ENCODE peak calls at places on chromosomes 2 and 18, in nine cellular contexts. One of them, this sample, is unnamed.

GRCh38 chr2:8803658-8804379 is 33.6 kb downstream of the KIDINS220 start:
- DNase-seq in lower lobe of right lung: no peak
- DNase-seq in A673: peak; percentile 52
- DNase-seq in K562: peak; percentile 89
- DNase-seq in HCT116: peak; percentile 91
- DNase-seq in tibial artery: no peak
- DNase-seq in sigmoid colon: no peak
- DNase-seq in mesenchymal stem cell: peak; percentile 89
- DNase-seq in stomach: peak; percentile 62
- DNase-seq in this sample: peak; percentile 77

GRCh38 chr2:198587201-198587600 is 782.8 kb downstream of the PLCL1 start:
- DNase-seq in sigmoid colon: no peak
- DNase-seq in tibial artery: no peak
- DNase-seq in HCT116: no peak
- DNase-seq in mesenchymal stem cell: no peak
- DNase-seq in lower lobe of right lung: no peak
- DNase-seq in A673: no peak
- DNase-seq in K562: no peak
- DNase-seq in stomach: no peak
- DNase-seq in this sample: no peak

GRCh38 chr2:84971799-84972790 is 1.1 kb downstream of the KCMF1 start:
- DNase-seq in mesenchymal stem cell: peak; percentile 44
- DNase-seq in stomach: peak; percentile 57
- DNase-seq in sigmoid colon: peak; percentile 74
- DNase-seq in K562: peak; percentile 59
- DNase-seq in lower lobe of right lung: peak; percentile 75
- DNase-seq in HCT116: no peak
- DNase-seq in tibial artery: peak; percentile 31
- DNase-seq in A673: peak; percentile 69
- DNase-seq in this sample: peak; percentile 64

GRCh38 chr2:239534581-239535412 is 134.0 kb upstream of the HDAC4 start:
- DNase-seq in K562: no peak
- DNase-seq in A673: no peak
- DNase-seq in sigmoid colon: peak; percentile 39
- DNase-seq in tibial artery: no peak
- DNase-seq in mesenchymal stem cell: no peak
- DNase-seq in lower lobe of right lung: no peak
- DNase-seq in HCT116: no peak
- DNase-seq in stomach: no peak
- DNase-seq in this sample: no peak

GRCh38 chr18:3966246-3966984 is 488.7 kb downstream of the DLGAP1 start:
- DNase-seq in HCT116: no peak
- DNase-seq in tibial artery: no peak
- DNase-seq in sigmoid colon: no peak
- DNase-seq in stomach: no peak
- DNase-seq in lower lobe of right lung: no peak
- DNase-seq in A673: no peak
- DNase-seq in K562: no peak
- DNase-seq in mesenchymal stem cell: no peak
- DNase-seq in this sample: no peak

GRCh38 chr18:59268722-59269562 is 4.3 kb downstream of the RAX start:
- DNase-seq in stomach: no peak
- DNase-seq in tibial artery: no peak
- DNase-seq in sigmoid colon: no peak
- DNase-seq in lower lobe of right lung: peak; percentile 62
- DNase-seq in mesenchymal stem cell: peak; percentile 18
- DNase-seq in K562: peak; percentile 27
- DNase-seq in A673: peak; percentile 83
- DNase-seq in HCT116: no peak
- DNase-seq in this sample: peak; percentile 80

GRCh38 chr2:241769819-241770184 is 6.8 kb upstream of the GAL3ST2 start:
- DNase-seq in HCT116: no peak
- DNase-seq in K562: no peak
- DNase-seq in lower lobe of right lung: no peak
- DNase-seq in tibial artery: no peak
- DNase-seq in mesenchymal stem cell: no peak
- DNase-seq in stomach: no peak
- DNase-seq in A673: no peak
- DNase-seq in sigmoid colon: peak; percentile 42
- DNase-seq in this sample: no peak

GRCh38 chr2:237012021-237012420 is 73.7 kb upstream of the COPS8 start:
- DNase-seq in K562: no peak
- DNase-seq in stomach: no peak
- DNase-seq in lower lobe of right lung: no peak
- DNase-seq in mesenchymal stem cell: no peak
- DNase-seq in HCT116: no peak
- DNase-seq in A673: no peak
- DNase-seq in sigmoid colon: no peak
- DNase-seq in tibial artery: no peak
- DNase-seq in this sample: no peak

GRCh38 chr2:139916822-139917221 is 1136.6 kb upstream of the NXPH2 start:
- DNase-seq in K562: no peak
- DNase-seq in HCT116: no peak
- DNase-seq in lower lobe of right lung: no peak
- DNase-seq in mesenchymal stem cell: no peak
- DNase-seq in tibial artery: no peak
- DNase-seq in A673: peak; percentile 65
- DNase-seq in stomach: no peak
- DNase-seq in sigmoid colon: no peak
- DNase-seq in this sample: no peak

GRCh38 chr2:109633284-109633961 is 19.3 kb downstream of the SOWAHC start:
- DNase-seq in sigmoid colon: no peak
- DNase-seq in HCT116: no peak
- DNase-seq in mesenchymal stem cell: no peak
- DNase-seq in tibial artery: no peak
- DNase-seq in K562: no peak
- DNase-seq in A673: no peak
- DNase-seq in lower lobe of right lung: no peak
- DNase-seq in stomach: no peak
- DNase-seq in this sample: no peak

GRCh38 chr2:75162897-75163296 is 36.4 kb downstream of the TACR1 start:
- DNase-seq in stomach: no peak
- DNase-seq in HCT116: no peak
- DNase-seq in tibial artery: no peak
- DNase-seq in mesenchymal stem cell: no peak
- DNase-seq in K562: no peak
- DNase-seq in A673: no peak
- DNase-seq in sigmoid colon: no peak
- DNase-seq in lower lobe of right lung: no peak
- DNase-seq in this sample: no peak

GRCh38 chr2:643334-643733 is 33.9 kb downstream of the TMEM18 start:
- DNase-seq in sigmoid colon: peak; percentile 48
- DNase-seq in mesenchymal stem cell: no peak
- DNase-seq in lower lobe of right lung: no peak
- DNase-seq in HCT116: no peak
- DNase-seq in A673: no peak
- DNase-seq in K562: no peak
- DNase-seq in stomach: peak; percentile 8
- DNase-seq in tibial artery: no peak
- DNase-seq in this sample: no peak

DNA sequence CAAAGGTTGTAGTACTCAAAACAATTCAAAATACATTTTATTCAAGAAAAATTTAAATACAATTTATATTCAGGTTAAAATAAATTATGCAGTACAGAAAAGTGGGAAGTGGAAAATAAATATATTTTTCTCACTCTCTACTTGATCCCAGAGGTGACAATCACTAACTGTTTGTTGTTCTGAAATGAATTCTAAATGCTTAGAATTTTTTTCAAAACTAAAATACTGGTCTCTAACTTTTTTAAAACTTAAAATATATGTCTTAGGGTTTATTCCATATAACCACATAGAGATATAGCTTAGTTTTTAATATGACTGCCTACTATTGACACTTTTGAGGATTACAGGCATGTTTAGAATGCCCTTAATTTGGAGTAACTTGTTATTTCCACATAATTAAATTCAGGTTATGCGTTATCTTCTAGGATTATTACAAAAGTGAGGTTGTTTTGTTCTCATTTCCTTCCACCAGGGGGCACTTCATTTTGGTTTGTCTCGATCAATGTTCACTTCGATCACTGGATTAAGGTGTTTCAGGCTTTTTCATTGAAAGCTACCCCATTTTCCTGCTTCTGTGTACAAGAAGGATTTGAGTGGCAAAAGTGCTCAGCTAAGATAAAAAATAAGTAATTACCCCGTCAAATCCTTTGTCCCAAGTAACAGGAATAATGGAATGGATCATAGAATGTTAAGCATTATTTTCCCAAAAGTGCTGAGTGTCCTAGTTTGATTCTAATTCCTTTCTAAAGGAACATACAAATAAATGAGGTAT is 27.1 kb upstream of the TFPI start:
- DNase-seq in A673: peak; percentile 79
- DNase-seq in sigmoid colon: no peak
- DNase-seq in mesenchymal stem cell: peak; percentile 72
- DNase-seq in tibial artery: no peak
- DNase-seq in HCT116: peak; percentile 76
- DNase-seq in stomach: no peak
- DNase-seq in lower lobe of right lung: no peak
- DNase-seq in K562: peak; percentile 76
- DNase-seq in this sample: peak; percentile 60
- H3K4me3 ChIP-seq in A673: peak overlapping the region; percentile 28
- H3K4me3 ChIP-seq in sigmoid colon: peak overlapping the region; percentile 20
- H3K4me3 ChIP-seq in mesenchymal stem cell: peak overlapping the region; percentile 59
- H3K4me3 ChIP-seq in tibial artery: peak overlapping the region; percentile 32
- H3K4me3 ChIP-seq in HCT116: no peak overlapping the region
- H3K4me3 ChIP-seq in stomach: no peak overlapping the region
- H3K4me3 ChIP-seq in lower lobe of right lung: peak overlapping the region; percentile 33
- H3K4me3 ChIP-seq in K562: no peak overlapping the region
- H3K4me3 ChIP-seq in this sample: no peak overlapping the region

GRCh38 chr18:676069-676468 is 18.6 kb downstream of the TYMS start:
- DNase-seq in mesenchymal stem cell: no peak
- DNase-seq in tibial artery: no peak
- DNase-seq in lower lobe of right lung: no peak
- DNase-seq in stomach: no peak
- DNase-seq in sigmoid colon: no peak
- DNase-seq in A673: no peak
- DNase-seq in K562: no peak
- DNase-seq in HCT116: no peak
- DNase-seq in this sample: no peak

GRCh38 chr18:671405-671804 is 14.0 kb downstream of the TYMS start:
- DNase-seq in K562: no peak
- DNase-seq in lower lobe of right lung: no peak
- DNase-seq in sigmoid colon: no peak
- DNase-seq in A673: no peak
- DNase-seq in HCT116: no peak
- DNase-seq in mesenchymal stem cell: no peak
- DNase-seq in stomach: no peak
- DNase-seq in tibial artery: no peak
- DNase-seq in this sample: no peak

GRCh38 chr18:675307-675706 is 17.9 kb downstream of the TYMS start:
- DNase-seq in tibial artery: no peak
- DNase-seq in sigmoid colon: no peak
- DNase-seq in A673: no peak
- DNase-seq in mesenchymal stem cell: no peak
- DNase-seq in stomach: no peak
- DNase-seq in lower lobe of right lung: no peak
- DNase-seq in K562: no peak
- DNase-seq in HCT116: no peak
- DNase-seq in this sample: no peak

GRCh38 chr18:673769-674168 is 16.3 kb downstream of the TYMS start:
- DNase-seq in tibial artery: no peak
- DNase-seq in A673: no peak
- DNase-seq in HCT116: no peak
- DNase-seq in K562: no peak
- DNase-seq in mesenchymal stem cell: no peak
- DNase-seq in stomach: no peak
- DNase-seq in sigmoid colon: no peak
- DNase-seq in lower lobe of right lung: no peak
- DNase-seq in this sample: no peak

GRCh38 chr18:673317-673716 is 15.9 kb downstream of the TYMS start:
- DNase-seq in sigmoid colon: no peak
- DNase-seq in stomach: no peak
- DNase-seq in lower lobe of right lung: no peak
- DNase-seq in mesenchymal stem cell: no peak
- DNase-seq in A673: no peak
- DNase-seq in tibial artery: no peak
- DNase-seq in K562: no peak
- DNase-seq in HCT116: no peak
- DNase-seq in this sample: no peak
- H3K4me3 ChIP-seq in sigmoid colon: no peak overlapping the region
- H3K4me3 ChIP-seq in stomach: no peak overlapping the region
- H3K4me3 ChIP-seq in lower lobe of right lung: no peak overlapping the region
- H3K4me3 ChIP-seq in mesenchymal stem cell: no peak overlapping the region
- H3K4me3 ChIP-seq in A673: no peak overlapping the region
- H3K4me3 ChIP-seq in tibial artery: no peak overlapping the region
- H3K4me3 ChIP-seq in K562: no peak overlapping the region
- H3K4me3 ChIP-seq in HCT116: no peak overlapping the region
- H3K4me3 ChIP-seq in this sample: no peak overlapping the region

DNA sequence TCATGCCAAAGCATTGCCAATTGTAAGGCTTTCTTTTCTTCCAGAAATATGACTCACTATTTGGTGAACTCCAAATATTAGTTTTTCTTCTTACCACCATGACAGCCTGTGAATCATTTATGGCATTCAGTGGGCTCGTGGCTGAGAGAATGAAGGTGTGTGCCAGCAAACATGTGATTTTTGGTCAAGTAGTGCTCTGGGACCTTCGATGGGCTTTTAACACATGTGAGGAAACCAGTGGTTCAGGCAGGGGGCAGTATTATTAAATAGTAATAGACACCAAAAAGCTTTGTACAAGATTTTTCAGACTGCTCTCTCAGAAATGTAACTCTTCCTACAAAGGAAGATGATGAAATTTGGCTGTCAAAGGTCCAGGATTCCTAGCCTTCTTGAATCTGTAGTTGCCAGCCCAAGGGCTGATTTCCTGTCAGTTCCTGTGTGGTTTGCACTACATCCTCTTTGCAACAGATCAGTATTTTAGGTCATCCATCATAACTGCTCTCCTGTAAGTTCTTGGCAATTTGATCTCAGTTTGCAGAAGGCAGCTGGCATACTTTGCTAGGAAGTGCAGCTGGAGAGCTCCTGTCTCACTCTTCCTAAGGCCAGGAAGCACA is 64.3 kb downstream of the BABAM2 start:
- DNase-seq in tibial artery: peak; percentile 83
- DNase-seq in stomach: no peak
- DNase-seq in lower lobe of right lung: no peak
- DNase-seq in K562: peak; percentile 6
- DNase-seq in A673: peak; percentile 82
- DNase-seq in sigmoid colon: peak; percentile 80
- DNase-seq in mesenchymal stem cell: peak; percentile 74
- DNase-seq in HCT116: no peak
- DNase-seq in this sample: peak; percentile 38
- H3K4me3 ChIP-seq in tibial artery: no peak overlapping the region
- H3K4me3 ChIP-seq in stomach: no peak overlapping the region
- H3K4me3 ChIP-seq in lower lobe of right lung: no peak overlapping the region
- H3K4me3 ChIP-seq in K562: no peak overlapping the region
- H3K4me3 ChIP-seq in A673: no peak overlapping the region
- H3K4me3 ChIP-seq in sigmoid colon: no peak overlapping the region
- H3K4me3 ChIP-seq in mesenchymal stem cell: no peak overlapping the region
- H3K4me3 ChIP-seq in HCT116: no peak overlapping the region
- H3K4me3 ChIP-seq in this sample: no peak overlapping the region

DNA sequence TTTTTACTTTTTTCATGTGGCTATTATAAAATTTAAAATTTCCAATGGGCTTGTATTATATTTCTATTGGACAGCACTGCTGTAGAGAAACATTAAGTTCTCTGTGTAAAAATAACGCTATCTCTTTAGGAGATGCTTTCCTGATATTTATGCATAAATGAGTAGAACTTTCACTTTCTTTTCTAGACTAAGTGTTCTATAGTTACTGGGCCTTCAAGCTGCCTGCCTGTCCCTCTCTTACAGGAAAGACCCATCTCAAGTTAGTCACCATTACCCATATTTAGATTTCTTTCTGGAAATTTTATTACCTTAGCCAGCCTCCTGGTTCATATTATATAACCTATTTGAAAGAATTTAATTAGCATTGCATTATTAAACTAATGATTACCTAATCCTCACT is 4.8 kb downstream of the ITGA4 start:
- DNase-seq in lower lobe of right lung: no peak
- DNase-seq in sigmoid colon: no peak
- DNase-seq in A673: no peak
- DNase-seq in K562: no peak
- DNase-seq in tibial artery: no peak
- DNase-seq in HCT116: no peak
- DNase-seq in mesenchymal stem cell: no peak
- DNase-seq in stomach: no peak
- DNase-seq in this sample: no peak
- H3K4me3 ChIP-seq in lower lobe of right lung: peak overlapping the region; percentile 27
- H3K4me3 ChIP-seq in sigmoid colon: no peak overlapping the region
- H3K4me3 ChIP-seq in A673: no peak overlapping the region
- H3K4me3 ChIP-seq in K562: no peak overlapping the region
- H3K4me3 ChIP-seq in tibial artery: no peak overlapping the region
- H3K4me3 ChIP-seq in HCT116: no peak overlapping the region
- H3K4me3 ChIP-seq in mesenchymal stem cell: peak overlapping the region; percentile 23
- H3K4me3 ChIP-seq in stomach: no peak overlapping the region
- H3K4me3 ChIP-seq in this sample: no peak overlapping the region